ENCODE peak calls at places on chromosome 5, in ten cellular contexts. K, U, L, N, B, T, V, P, A and H are unnamed samples.

GRCh38 chr5:132008961-132009680 is 2.3 kb downstream of the ACSL6 start:
- DNase-seq in T (no peak), L (no peak), A (peak), U (no peak), V (no peak), P (no peak), N (no peak), K (no peak), B (no peak), H (no peak)

GRCh38 chr5:92944903-92945629 is 636.0 kb downstream of the NR2F1-AS1 start:
- DNase-seq in A (no peak), K (no peak), N (no peak), T (no peak), U (no peak), P (no peak), V (no peak), L (no peak), B (no peak), H (no peak)

GRCh38 chr5:120615967-120616645 is 152.0 kb downstream of the PRR16 start:
- DNase-seq in P (no peak), V (no peak), B (no peak), K (no peak), T (no peak), U (no peak), L (no peak), N (no peak), A (no peak), H (no peak)

GRCh38 chr5:137706841-137707240 is 29.0 kb downstream of the KLHL3 start:
- DNase-seq in L (no peak), P (no peak), T (no peak), V (no peak), K (no peak), N (no peak), A (no peak), U (no peak), B (no peak), H (no peak)

GRCh38 chr5:74538206-74538661 is 102.3 kb downstream of the ENC1 start:
- DNase-seq in A (no peak), P (peak), T (no peak), K (no peak), L (no peak), B (no peak), U (no peak), N (no peak), V (peak), H (no peak)

GRCh38 chr5:36240779-36241635 is 718 bp downstream of the NADK2 start:
- DNase-seq in U (no peak), V (peak), N (peak), T (peak), P (peak), K (peak), L (no peak), A (no peak), B (peak), H (peak)

GRCh38 chr5:4921929-4922328 is 218.2 kb upstream of the ADAMTS16 start:
- DNase-seq in N (no peak), T (no peak), P (no peak), L (no peak), U (no peak), A (no peak), K (no peak), B (no peak), V (no peak), H (no peak)

GRCh38 chr5:119393746-119394145 is 37.9 kb downstream of the TNFAIP8 start:
- DNase-seq in V (no peak), U (no peak), P (no peak), L (no peak), K (no peak), A (no peak), B (no peak), N (no peak), T (no peak), H (no peak)

GRCh38 chr5:7754997-7755596 is 95.8 kb downstream of the CFAP90 start:
- DNase-seq in U (no peak), V (peak), L (no peak), B (peak), N (no peak), K (peak), P (peak), T (no peak), A (peak), H (no peak)

GRCh38 chr5:146796911-146797310 is 81.6 kb downstream of the PPP2R2B start:
- DNase-seq in K (no peak), N (no peak), P (no peak), V (no peak), B (no peak), A (no peak), L (no peak), U (no peak), T (no peak), H (no peak)

GRCh38 chr5:141095263-141095641 is 837 bp downstream of the PCDHB2 start:
- DNase-seq in V (no peak), A (no peak), P (no peak), N (no peak), K (no peak), B (no peak), L (no peak), U (no peak), T (no peak), H (no peak)

GRCh38 chr5:135015942-135016341 is 18.1 kb downstream of the PITX1 start:
- DNase-seq in N (no peak), B (no peak), L (no peak), P (no peak), V (peak), A (no peak), T (no peak), K (no peak), U (no peak), H (no peak)

GRCh38 chr5:893137-893506 is 438 bp downstream of the TRIP13 start:
- DNase-seq in U (no peak), K (no peak), P (no peak), A (no peak), V (peak), L (no peak), T (no peak), N (no peak), B (no peak), H (no peak)

GRCh38 chr5:58871648-58872242 is 288.9 kb downstream of the RAB3C start:
- DNase-seq in B (peak), A (no peak), K (no peak), N (no peak), L (no peak), P (no peak), T (peak), V (no peak), U (no peak), H (no peak)

GRCh38 chr5:58012103-58012502 is 447.8 kb downstream of the PLK2 start:
- DNase-seq in V (no peak), K (no peak), N (no peak), A (no peak), L (no peak), U (no peak), B (no peak), P (no peak), T (no peak), H (no peak)

GRCh38 chr5:32443145-32443540 is 1.4 kb downstream of the ZFR start:
- DNase-seq in P (no peak), V (no peak), K (no peak), N (peak), U (no peak), A (no peak), B (peak), L (no peak), T (no peak), H (no peak)

GRCh38 chr5:160342413-160342941 is 27.9 kb downstream of the C1QTNF2 start:
- DNase-seq in A (no peak), P (no peak), U (no peak), B (no peak), L (no peak), N (no peak), K (no peak), V (no peak), T (no peak), H (no peak)

GRCh38 chr5:4243865-4244264 is 648.2 kb downstream of the IRX1 start:
- DNase-seq in U (no peak), A (no peak), P (no peak), K (no peak), B (no peak), T (no peak), N (no peak), V (no peak), L (no peak), H (no peak)

GRCh38 chr5:150590979-150591411 is 49.5 kb upstream of the SYNPO start:
- DNase-seq in U (no peak), V (peak), N (no peak), L (no peak), P (peak), T (no peak), A (no peak), B (no peak), K (no peak), H (no peak)

GRCh38 chr5:96614110-96614691 is 48.0 kb upstream of the CAST start:
- DNase-seq in V (peak), P (peak), U (no peak), B (peak), T (peak), A (peak), K (no peak), L (peak), N (peak), H (peak)

GRCh38 chr5:33309780-33310345 is 130.9 kb upstream of the TARS1 start:
- DNase-seq in B (no peak), U (no peak), P (no peak), T (no peak), K (no peak), A (no peak), V (no peak), N (no peak), L (no peak), H (no peak)

GRCh38 chr5:77561965-77562364 is 69.8 kb upstream of the WDR41 start:
- DNase-seq in P (no peak), L (no peak), K (no peak), V (no peak), U (no peak), N (no peak), A (no peak), T (no peak), B (no peak), H (no peak)

GRCh38 chr5:77797133-77797532 is 21.0 kb upstream of the TBCA start:
- DNase-seq in T (no peak), A (peak), V (no peak), B (no peak), L (no peak), K (no peak), N (no peak), P (no peak), U (no peak), H (no peak)

GRCh38 chr5:127070243-127070642 is 3.1 kb downstream of the C5orf63 start:
- DNase-seq in A (no peak), L (no peak), U (no peak), N (no peak), P (no peak), T (no peak), B (no peak), V (no peak), K (no peak), H (no peak)

GRCh38 chr5:9570876-9571275 is 25.0 kb upstream of the SEMA5A start:
- DNase-seq in L (no peak), N (no peak), P (no peak), K (no peak), A (no peak), V (no peak), B (no peak), U (no peak), T (no peak), H (no peak)

GRCh38 chr5:135434591-135435466 is 12.3 kb downstream of the DCANP1 start:
- DNase-seq in K (no peak), A (no peak), N (no peak), L (no peak), B (no peak), U (no peak), P (no peak), V (no peak), T (no peak), H (no peak)

GRCh38 chr5:122200894-122201293 is 71.5 kb downstream of the ZNF474 start:
- DNase-seq in V (no peak), B (no peak), K (no peak), N (no peak), T (no peak), L (no peak), A (no peak), U (no peak), P (no peak), H (no peak)

GRCh38 chr5:32379421-32379820 is 65.1 kb downstream of the ZFR start:
- DNase-seq in U (no peak), A (no peak), N (no peak), T (no peak), V (no peak), P (no peak), L (no peak), B (no peak), K (no peak), H (no peak)

GRCh38 chr5:34915139-34915855 is at the start of the genes BRIX1 and RAD1:
- DNase-seq in V (peak), A (peak), K (peak), P (peak), N (peak), L (peak), T (peak), B (peak), U (peak), H (peak)

GRCh38 chr5:84729326-84729725 is 344.6 kb upstream of the EDIL3 start:
- DNase-seq in L (no peak), K (no peak), P (no peak), N (no peak), T (no peak), U (no peak), V (no peak), A (no peak), B (no peak), H (no peak)

GRCh38 chr5:78569441-78569840 is 79.1 kb downstream of the LHFPL2 start:
- DNase-seq in T (no peak), U (no peak), K (no peak), V (peak), L (no peak), P (peak), B (no peak), A (peak), N (no peak), H (no peak)